ENCODE peak calls at places on chromosomes 6 and 20, in five cellular contexts. C is endodermal cell, P is right lobe of liver, S is neuronal stem cell, G is astrocyte. N is an unnamed sample.

GRCh38 chr6:158086706-158087518 is 81.2 kb downstream of the SERAC1 start:
- DNase-seq in S (no peak), G (no peak), C (no peak), P (peak; percentile 63), N (no peak)

GRCh38 chr6:43935921-43936320 is 165.9 kb downstream of the VEGFA start:
- DNase-seq in G (no peak), S (no peak), C (no peak), P (peak; percentile 22), N (no peak)

GRCh38 chr6:168078943-168079405 is at the start of gene FRMD1:
- DNase-seq in P (no peak), S (no peak), G (no peak), C (no peak), N (peak; percentile 89)

GRCh38 chr6:159828074-159828473 is 28.0 kb downstream of the PNLDC1 start:
- DNase-seq in G (peak; percentile 4), P (no peak), S (no peak), C (no peak), N (no peak)

GRCh38 chr6:40347571-40348011 is 239.6 kb downstream of the LRFN2 start:
- DNase-seq in P (no peak), C (peak; percentile 81), G (no peak), S (no peak), N (no peak)

GRCh38 chr20:23995905-23996666 is 7.5 kb upstream of the GGTLC1 start:
- DNase-seq in G (no peak), P (no peak), S (peak; percentile 30), C (peak; percentile 60), N (no peak)

GRCh38 chr6:11132191-11132590 is 20.7 kb upstream of the ERVFRD-1 start:
- DNase-seq in S (no peak), C (no peak), G (no peak), P (no peak), N (no peak)

GRCh38 chr6:41741625-41742490 is 5.3 kb downstream of the PGC start:
- DNase-seq in C (no peak), G (no peak), S (no peak), P (no peak), N (peak; percentile 82)

GRCh38 chr20:49508435-49509199 is 26.1 kb upstream of the KCNB1 start:
- DNase-seq in S (peak; percentile 43), C (peak; percentile 59), G (peak; percentile 24), P (no peak), N (peak; percentile 6)

GRCh38 chr6:33000053-33000452 is 9.3 kb downstream of the HLA-DOA start:
- DNase-seq in S (peak; percentile 48), C (peak; percentile 88), P (no peak), G (no peak), N (no peak)

GRCh38 chr6:142011156-142011555 is 121.6 kb upstream of the GJE1 start:
- DNase-seq in G (peak; percentile 47), P (no peak), C (no peak), S (no peak), N (no peak)

GRCh38 chr20:2838847-2839671 is 1.4 kb downstream of the PCED1A start:
- DNase-seq in G (no peak), C (no peak), S (no peak), P (no peak), N (no peak)

GRCh38 chr6:16635810-16636602 is 125.3 kb downstream of the ATXN1 start:
- DNase-seq in C (peak; percentile 63), G (peak; percentile 87), S (no peak), P (no peak), N (no peak)

GRCh38 chr6:3377536-3378397 is 79.1 kb downstream of the SLC22A23 start:
- DNase-seq in P (no peak), G (peak; percentile 26), S (no peak), C (no peak), N (no peak)

GRCh38 chr20:23092409-23092756 is 6.3 kb upstream of the CD93 start:
- DNase-seq in P (no peak), S (no peak), C (no peak), G (peak; percentile 24), N (no peak)

GRCh38 chr20:44700306-44700705 is 14.9 kb upstream of the CCN5 start:
- DNase-seq in P (no peak), C (peak; percentile 41), G (no peak), S (no peak), N (no peak)
- H3K4me1 ChIP-seq in P (no peaks in the 10 kb centered on the region), C (no peaks in the 10 kb centered on the region), G (peaks cover 35% of the 10 kb centered on the region), S (peaks cover 11% of the 10 kb centered on the region), N (peaks cover 3% of the 10 kb centered on the region)

GRCh38 chr20:44597930-44598329 is 15.6 kb downstream of the PKIG start:
- DNase-seq in S (no peak), C (no peak), G (peak; percentile 8), P (no peak), N (no peak)
- H3K4me3 ChIP-seq in S (no peak overlapping the region), C (no peak overlapping the region), G (no peak overlapping the region), P (no peak overlapping the region), N (no peak overlapping the region)

GRCh38 chr20:63543131-63543530 is 4.4 kb downstream of the SRMS start:
- DNase-seq in G (no peak), C (no peak), S (no peak), P (no peak), N (no peak)

GRCh38 chr20:63542696-63543095 is 4.9 kb downstream of the SRMS start:
- DNase-seq in G (no peak), S (no peak), P (no peak), C (no peak), N (no peak)

GRCh38 chr20:63541371-63541770 is 4.2 kb upstream of the PTK6 start:
- DNase-seq in P (no peak), C (no peak), S (no peak), G (no peak), N (no peak)

GRCh38 chr20:63540417-63541186 is 3.4 kb upstream of the PTK6 start:
- DNase-seq in G (no peak), C (no peak), P (no peak), S (no peak), N (no peak)

DNA sequence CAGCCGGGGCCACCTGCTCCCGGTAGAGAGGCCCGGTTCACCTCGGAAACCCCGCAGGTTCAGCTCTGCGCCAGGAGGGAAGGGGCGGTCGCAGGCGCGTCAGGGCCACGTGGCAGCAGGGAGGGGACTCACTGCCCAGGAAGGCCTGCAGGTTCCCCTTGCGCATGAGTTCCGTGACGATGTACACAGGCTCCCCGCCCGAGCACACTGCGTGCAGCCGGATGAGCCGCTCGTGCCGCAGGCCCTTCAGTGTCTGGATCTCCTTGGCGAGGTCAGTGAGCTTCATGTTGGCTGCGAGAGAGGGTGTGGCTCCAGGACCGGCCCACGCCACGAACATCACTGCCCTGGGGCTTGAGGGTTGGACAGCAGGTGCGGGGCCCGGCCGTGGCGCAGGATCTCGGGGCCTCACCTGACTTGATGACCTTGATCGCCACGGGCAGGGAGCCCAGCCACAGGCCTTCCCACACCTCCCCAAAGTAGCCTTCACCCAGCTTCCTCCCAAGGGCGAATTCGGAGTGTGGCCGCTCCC is 4.9 kb upstream of the PTK6 start:
- DNase-seq in G (no peak), P (no peak), S (no peak), C (no peak), N (no peak)
- H3K4me1 ChIP-seq in G (peaks cover 5% of the 10 kb centered on the region), P (peaks cover 6% of the 10 kb centered on the region), S (peaks cover 10% of the 10 kb centered on the region), C (no peaks in the 10 kb centered on the region), N (peaks cover 51% of the 10 kb centered on the region)

DNA sequence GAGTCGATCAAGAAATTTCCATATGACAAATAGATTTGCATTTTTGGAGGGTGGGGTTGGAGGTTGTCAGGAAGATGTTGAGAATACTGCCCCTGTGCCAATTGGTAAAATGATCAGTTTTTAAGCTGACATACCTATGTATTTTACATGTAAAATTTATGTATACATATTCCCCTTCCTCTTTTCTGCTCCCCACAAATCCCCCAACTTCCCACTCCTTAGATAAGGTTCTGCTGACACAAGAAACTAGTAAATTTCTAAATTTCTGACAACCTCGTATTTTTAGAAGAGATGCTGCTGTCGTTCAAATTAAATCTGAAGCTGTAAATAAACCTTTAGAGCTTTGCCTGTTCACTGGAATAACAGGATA is 521.0 kb downstream of the CD83 start:
- DNase-seq in G (no peak), S (no peak), P (no peak), C (no peak), N (no peak)
- H3K4me3 ChIP-seq in G (peak overlapping the region; percentile 38), S (no peak overlapping the region), P (no peak overlapping the region), C (no peak overlapping the region), N (no peak overlapping the region)

DNA sequence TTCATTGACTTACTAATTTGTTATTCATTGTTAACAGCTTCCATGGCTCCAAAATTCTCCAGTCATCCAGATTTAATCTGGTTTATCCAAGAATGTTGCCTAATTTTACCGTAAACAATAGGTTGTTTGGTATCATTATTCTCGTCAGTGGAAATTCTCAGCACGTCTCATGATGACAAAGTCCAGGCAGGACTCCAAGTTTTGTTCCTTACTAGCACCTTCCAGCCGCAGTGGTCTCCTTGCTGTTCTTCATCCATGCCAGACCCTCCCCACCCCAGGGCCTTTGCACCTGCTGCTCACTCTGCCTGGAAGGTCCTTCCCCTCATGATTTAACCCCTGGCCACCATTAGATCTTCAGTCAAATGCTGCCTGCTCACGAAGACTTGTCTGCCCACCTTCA is 48.1 kb upstream of the NAA20 start:
- DNase-seq in C (no peak), P (no peak), S (no peak), G (no peak), N (no peak)
- H3K4me1 ChIP-seq in C (no peaks in the 10 kb centered on the region), P (peaks cover 33% of the 10 kb centered on the region), S (no peaks in the 10 kb centered on the region), G (peaks cover 17% of the 10 kb centered on the region), N (no peaks in the 10 kb centered on the region)

N was measured in mucosa of descending colon.